ENCODE peak calls at places on chromosome 10, in four cellular contexts. One of them, this sample, is unnamed.

GRCh38 chr10:132836248-132836831 is 50.4 kb upstream of the NKX6-2 start:
- DNase-seq in HCT116: no peak
- DNase-seq in HepG2: no peak
- DNase-seq in K562: no peak
- DNase-seq in this sample: peak

GRCh38 chr10:86688398-86688921 is 20.1 kb downstream of the LDB3 start:
- DNase-seq in HCT116: peak
- DNase-seq in HepG2: peak
- DNase-seq in K562: peak
- DNase-seq in this sample: peak

GRCh38 chr10:93566435-93567276 is at the start of gene FFAR4:
- DNase-seq in HCT116: no peak
- DNase-seq in HepG2: no peak
- DNase-seq in K562: no peak
- DNase-seq in this sample: peak

GRCh38 chr10:32931593-32931992 is 26.4 kb downstream of the ITGB1 start:
- DNase-seq in HCT116: no peak
- DNase-seq in HepG2: no peak
- DNase-seq in K562: no peak
- DNase-seq in this sample: no peak

GRCh38 chr10:29627201-29628105 is 7.3 kb downstream of the SVIL start:
- DNase-seq in HCT116: no peak
- DNase-seq in HepG2: no peak
- DNase-seq in K562: no peak
- DNase-seq in this sample: no peak

GRCh38 chr10:55062349-55062748 is 261.3 kb upstream of the PCDH15 start:
- DNase-seq in HCT116: no peak
- DNase-seq in HepG2: no peak
- DNase-seq in K562: no peak
- DNase-seq in this sample: no peak

GRCh38 chr10:69741671-69742355 is 59.9 kb upstream of the COL13A1 start:
- DNase-seq in HCT116: no peak
- DNase-seq in HepG2: no peak
- DNase-seq in K562: no peak
- DNase-seq in this sample: no peak

GRCh38 chr10:17731331-17731730 is 20.7 kb upstream of the TMEM236 start:
- DNase-seq in HCT116: no peak
- DNase-seq in HepG2: no peak
- DNase-seq in K562: no peak
- DNase-seq in this sample: no peak

GRCh38 chr10:86876748-86877147 is 80.7 kb downstream of the MMRN2 start:
- DNase-seq in HCT116: no peak
- DNase-seq in HepG2: no peak
- DNase-seq in K562: no peak
- DNase-seq in this sample: no peak

GRCh38 chr10:89793649-89794254 is 92.4 kb downstream of the KIF20B start:
- DNase-seq in HCT116: peak
- DNase-seq in HepG2: peak
- DNase-seq in K562: peak
- DNase-seq in this sample: peak

GRCh38 chr10:116398224-116398623 is 29.4 kb upstream of the PNLIPRP3 start:
- DNase-seq in HCT116: no peak
- DNase-seq in HepG2: no peak
- DNase-seq in K562: no peak
- DNase-seq in this sample: no peak

GRCh38 chr10:6050801-6051445 is 11.2 kb downstream of the IL2RA start:
- DNase-seq in HCT116: no peak
- DNase-seq in HepG2: peak
- DNase-seq in K562: peak
- DNase-seq in this sample: peak

GRCh38 chr10:101403161-101403560 is 49.2 kb downstream of the BTRC start:
- DNase-seq in HCT116: no peak
- DNase-seq in HepG2: no peak
- DNase-seq in K562: no peak
- DNase-seq in this sample: no peak

GRCh38 chr10:11824376-11824775 is 1.2 kb downstream of the PROSER2 start:
- DNase-seq in HCT116: no peak
- DNase-seq in HepG2: peak
- DNase-seq in K562: no peak
- DNase-seq in this sample: no peak

GRCh38 chr10:7567896-7568295 is 98.9 kb downstream of the ITIH5 start:
- DNase-seq in HCT116: no peak
- DNase-seq in HepG2: no peak
- DNase-seq in K562: no peak
- DNase-seq in this sample: no peak
- H3K9ac ChIP-seq in HCT116: no peak
- H3K9ac ChIP-seq in HepG2: no peak
- H3K9ac ChIP-seq in K562: no peak
- H3K9ac ChIP-seq in this sample: no peak

DNA sequence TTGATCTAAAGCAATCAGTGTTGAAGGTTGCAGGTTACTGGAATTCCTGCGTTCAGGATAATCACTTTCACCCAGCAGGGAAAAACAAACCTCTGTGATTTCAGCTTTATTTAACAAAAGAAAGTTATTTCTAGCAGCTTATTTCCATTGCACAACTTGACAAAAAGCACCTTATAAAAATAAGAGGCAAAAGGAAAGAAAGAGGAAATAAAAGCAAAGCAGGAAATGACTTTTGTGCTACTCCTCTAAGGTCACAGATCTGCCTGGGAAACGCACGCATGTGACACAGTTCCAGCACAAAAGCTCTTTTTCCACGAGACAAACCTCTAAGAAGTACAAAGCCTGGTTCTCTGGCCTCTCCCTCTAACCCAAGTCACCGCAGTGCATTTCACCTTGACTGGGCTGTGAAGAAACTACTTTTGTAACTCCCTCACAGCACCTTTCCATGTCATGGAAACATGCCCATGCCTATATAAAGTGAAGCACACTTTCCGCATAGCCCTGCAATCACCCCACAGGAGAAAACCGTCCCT is 900 bp downstream of the ANK3 start:
- DNase-seq in HCT116: no peak
- DNase-seq in HepG2: no peak
- DNase-seq in K562: no peak
- DNase-seq in this sample: no peak
- H2AFZ ChIP-seq in HCT116: no peak
- H2AFZ ChIP-seq in HepG2: no peak
- H2AFZ ChIP-seq in K562: no peak
- H2AFZ ChIP-seq in this sample: peak

GRCh38 chr10:74177140-74177677 is 26.2 kb downstream of the ADK start:
- DNase-seq in HCT116: no peak
- DNase-seq in HepG2: peak
- DNase-seq in K562: peak
- DNase-seq in this sample: no peak
- TF ChIP-seq ELF1 in HCT116: no peak
- TF ChIP-seq ELF1 in HepG2: no peak
- TF ChIP-seq ELF1 in K562: no peak
- TF ChIP-seq ELF1 in this sample: no peak

GRCh38 chr10:109417803-109418202 is 505.5 kb downstream of the XPNPEP1 start:
- DNase-seq in HCT116: no peak
- DNase-seq in HepG2: no peak
- DNase-seq in K562: no peak
- DNase-seq in this sample: no peak
- H3K9ac ChIP-seq in HCT116: no peak
- H3K9ac ChIP-seq in HepG2: no peak
- H3K9ac ChIP-seq in K562: no peak
- H3K9ac ChIP-seq in this sample: no peak

GRCh38 chr10:31927597-31928530 is 767 bp downstream of the ARHGAP12 start:
- DNase-seq in HCT116: no peak
- DNase-seq in HepG2: peak
- DNase-seq in K562: peak
- DNase-seq in this sample: peak

GRCh38 chr10:31928531-31929259 is at the start of gene ARHGAP12:
- DNase-seq in HCT116: no peak
- DNase-seq in HepG2: peak
- DNase-seq in K562: peak
- DNase-seq in this sample: peak

GRCh38 chr10:31929986-31930675 is 1.5 kb upstream of the ARHGAP12 start:
- DNase-seq in HCT116: no peak
- DNase-seq in HepG2: no peak
- DNase-seq in K562: no peak
- DNase-seq in this sample: no peak

GRCh38 chr10:31926765-31927596 is 1.6 kb downstream of the ARHGAP12 start:
- DNase-seq in HCT116: no peak
- DNase-seq in HepG2: no peak
- DNase-seq in K562: no peak
- DNase-seq in this sample: peak

GRCh38 chr10:31929260-31929985 is 792 bp upstream of the ARHGAP12 start:
- DNase-seq in HCT116: no peak
- DNase-seq in HepG2: peak
- DNase-seq in K562: peak
- DNase-seq in this sample: no peak
- H2AFZ ChIP-seq in HCT116: no peak
- H2AFZ ChIP-seq in HepG2: no peak
- H2AFZ ChIP-seq in K562: peak
- H2AFZ ChIP-seq in this sample: peak

GRCh38 chr10:48389272-48389671 is 82.8 kb downstream of the MAPK8 start:
- DNase-seq in HCT116: no peak
- DNase-seq in HepG2: no peak
- DNase-seq in K562: peak
- DNase-seq in this sample: no peak

GRCh38 chr10:48391994-48392393 is 85.5 kb downstream of the MAPK8 start:
- DNase-seq in HCT116: no peak
- DNase-seq in HepG2: no peak
- DNase-seq in K562: no peak
- DNase-seq in this sample: no peak

GRCh38 chr10:48390005-48390871 is 83.8 kb downstream of the MAPK8 start:
- DNase-seq in HCT116: no peak
- DNase-seq in HepG2: no peak
- DNase-seq in K562: no peak
- DNase-seq in this sample: no peak

DNA sequence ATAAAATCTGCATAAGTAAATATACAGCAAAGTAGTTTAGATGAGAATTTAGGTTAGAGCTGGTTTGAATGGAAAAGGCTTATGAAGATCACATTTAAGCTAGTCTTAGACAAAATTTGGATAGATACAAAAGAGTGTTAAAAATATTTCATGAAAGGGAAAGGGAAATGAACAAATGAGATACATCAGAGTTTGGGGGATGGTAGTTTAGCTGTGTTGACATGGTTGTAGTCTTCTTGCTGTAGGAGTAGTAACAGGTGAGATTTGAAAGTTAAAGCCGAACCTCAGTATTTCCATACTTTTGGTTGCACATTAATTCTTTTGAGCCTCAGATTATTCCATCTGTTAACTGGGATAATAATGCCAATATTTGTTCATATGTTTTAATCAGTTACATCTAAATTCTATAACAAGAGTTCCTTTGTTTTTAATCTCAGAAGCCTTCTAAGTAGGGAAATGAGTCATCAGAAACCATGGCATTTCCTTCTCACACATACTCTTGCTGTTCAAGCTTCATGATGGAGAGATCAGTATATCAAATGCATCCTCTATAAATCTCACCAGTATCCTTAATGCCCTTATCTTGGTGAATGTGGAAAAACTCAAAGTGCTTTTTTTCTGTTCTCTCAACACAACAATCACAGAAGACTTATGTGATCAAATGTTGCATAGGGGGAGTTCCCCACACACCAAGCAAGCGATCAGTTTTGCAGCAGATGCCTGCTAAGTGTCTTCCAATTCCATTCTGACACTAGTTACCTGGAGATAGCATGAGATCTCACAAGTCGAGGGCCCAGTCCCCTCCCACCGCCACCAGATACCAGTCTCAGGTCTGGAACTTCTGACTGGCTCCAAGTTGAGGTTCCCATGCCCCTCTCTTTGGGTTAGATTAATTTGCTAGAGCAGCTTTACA is 84.7 kb downstream of the MAPK8 start:
- DNase-seq in HCT116: peak
- DNase-seq in HepG2: no peak
- DNase-seq in K562: no peak
- DNase-seq in this sample: no peak
- TF ChIP-seq ELF1 in HCT116: no peak
- TF ChIP-seq ELF1 in HepG2: no peak
- TF ChIP-seq ELF1 in K562: no peak
- TF ChIP-seq ELF1 in this sample: no peak

GRCh38 chr10:22309180-22310000 is 6.8 kb upstream of the COMMD3 start:
- DNase-seq in HCT116: no peak
- DNase-seq in HepG2: no peak
- DNase-seq in K562: no peak
- DNase-seq in this sample: no peak
- H3K9ac ChIP-seq in HCT116: no peak
- H3K9ac ChIP-seq in HepG2: no peak
- H3K9ac ChIP-seq in K562: no peak
- H3K9ac ChIP-seq in this sample: no peak

GRCh38 chr10:53361281-53361680 is 588.7 kb upstream of the MBL2 start:
- DNase-seq in HCT116: no peak
- DNase-seq in HepG2: peak
- DNase-seq in K562: no peak
- DNase-seq in this sample: no peak

GRCh38 chr10:53361936-53362335 is 589.4 kb upstream of the MBL2 start:
- DNase-seq in HCT116: no peak
- DNase-seq in HepG2: no peak
- DNase-seq in K562: no peak
- DNase-seq in this sample: no peak

GRCh38 chr10:53356616-53357349 is 584.2 kb upstream of the MBL2 start:
- DNase-seq in HCT116: no peak
- DNase-seq in HepG2: no peak
- DNase-seq in K562: no peak
- DNase-seq in this sample: no peak

GRCh38 chr10:53358536-53358935 is 586.0 kb upstream of the MBL2 start:
- DNase-seq in HCT116: no peak
- DNase-seq in HepG2: no peak
- DNase-seq in K562: no peak
- DNase-seq in this sample: no peak

DNA sequence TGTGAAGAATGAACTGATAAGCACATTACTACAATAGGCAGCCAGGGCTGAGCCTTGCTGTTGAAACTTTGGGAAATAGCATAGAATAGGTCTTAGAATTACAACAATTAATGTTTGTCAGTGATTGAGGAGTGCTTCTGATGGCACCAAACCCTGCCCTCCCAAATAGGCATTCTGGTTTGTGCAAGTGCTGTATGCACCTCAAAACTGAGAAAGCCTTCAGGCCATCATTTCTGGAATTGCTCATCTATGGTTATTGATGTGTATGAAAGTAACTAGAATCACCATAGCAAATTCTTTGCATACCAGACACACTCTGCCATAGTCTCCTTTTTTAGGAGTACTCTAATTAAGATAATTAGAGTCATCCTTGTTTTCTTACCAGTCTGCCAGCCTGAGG is 585.0 kb upstream of the MBL2 start:
- DNase-seq in HCT116: no peak
- DNase-seq in HepG2: no peak
- DNase-seq in K562: no peak
- DNase-seq in this sample: no peak
- H2AFZ ChIP-seq in HCT116: no peak
- H2AFZ ChIP-seq in HepG2: no peak
- H2AFZ ChIP-seq in K562: no peak
- H2AFZ ChIP-seq in this sample: no peak

This sample was measured in SK-N-SH.